ENCODE peak calls at places on chromosomes 2 and 18, in ten cellular contexts. Z, J, M, S, I, N, H, K, Y and A are unnamed samples. For H3K4me1, the result is how much of the 10 kb centered on the place peaks cover.

GRCh38 chr2:130351495-130352125 is 4.2 kb upstream of the PTPN18 start:
- DNase-seq in Z (no peak), M (no peak), S (peak), Y (no peak), N (no peak), K (no peak), I (no peak), J (no peak), H (no peak), A (no peak)

GRCh38 chr2:186113284-186113683 is 372.8 kb upstream of the ZC3H15 start:
- DNase-seq in Y (no peak), H (no peak), J (no peak), M (no peak), Z (no peak), N (no peak), S (no peak), K (no peak), I (no peak), A (no peak)

GRCh38 chr2:241849616-241850543 is 8.8 kb downstream of the PDCD1 start:
- DNase-seq in I (no peak), S (no peak), N (no peak), M (peak), Z (peak), H (no peak), K (no peak), Y (no peak), J (no peak), A (no peak)

GRCh38 chr2:17163628-17164027 is 354.6 kb downstream of the RAD51AP2 start:
- DNase-seq in S (no peak), N (no peak), Z (no peak), M (no peak), H (no peak), J (no peak), K (no peak), I (no peak), Y (no peak), A (no peak)

GRCh38 chr2:46198164-46198883 is 98.9 kb upstream of the EPAS1 start:
- DNase-seq in K (no peak), I (no peak), M (no peak), J (no peak), N (no peak), S (no peak), H (no peak), Y (peak), Z (no peak), A (no peak)

GRCh38 chr2:20447437-20448245 is 767 bp downstream of the RHOB start:
- DNase-seq in K (no peak), S (no peak), Y (peak), J (no peak), N (peak), Z (peak), H (no peak), I (peak), M (peak), A (peak)

GRCh38 chr18:49597556-49597955 is 35.7 kb downstream of the LIPG start:
- DNase-seq in H (no peak), S (no peak), N (no peak), J (no peak), Z (no peak), M (no peak), Y (no peak), I (no peak), K (no peak), A (no peak)

GRCh38 chr18:677951-678363 is 20.5 kb downstream of the TYMS start:
- DNase-seq in I (no peak), Z (no peak), M (no peak), J (no peak), H (no peak), S (no peak), K (no peak), N (no peak), Y (no peak), A (no peak)

GRCh38 chr2:12265646-12266045 is 451.1 kb upstream of the TRIB2 start:
- DNase-seq in N (no peak), Y (no peak), I (no peak), S (no peak), K (no peak), Z (no peak), J (no peak), H (no peak), M (no peak), A (no peak)

GRCh38 chr2:149953627-149954026 is 366.1 kb upstream of the MMADHC start:
- DNase-seq in J (no peak), Y (no peak), M (no peak), Z (no peak), H (no peak), I (no peak), S (no peak), N (no peak), K (no peak), A (no peak)

DNA sequence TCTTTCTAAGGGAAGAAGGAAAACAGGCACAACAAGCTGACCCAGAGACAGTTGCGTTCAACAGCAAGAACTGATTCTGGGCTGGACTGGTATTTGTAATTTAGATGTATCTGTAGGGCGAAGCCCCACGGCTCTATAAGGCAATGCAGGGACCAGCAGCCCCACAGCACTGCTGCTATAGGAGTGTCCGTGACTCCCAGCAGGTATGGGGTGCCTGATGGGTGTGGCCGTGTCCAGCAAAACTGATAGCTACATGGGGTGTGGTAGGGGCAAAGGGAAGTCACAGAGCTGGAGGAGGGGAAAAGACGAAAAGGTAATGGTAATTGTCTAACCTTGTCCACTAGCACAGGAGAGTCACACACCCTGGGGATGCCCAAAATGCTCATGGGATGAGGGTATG is 48.3 kb upstream of the ASPRV1 start:
- DNase-seq in I (no peak), Z (no peak), Y (no peak), H (no peak), J (no peak), N (peak), K (no peak), S (no peak), M (peak), A (no peak)
- H3K4me1 ChIP-seq in I (under half), Z (under half), Y (under half), H (under half), J (under half), N (under half), K (under half), S (under half), M (under half), A (under half)

GRCh38 chr2:42791606-42792005 is 777 bp downstream of the HAAO start:
- DNase-seq in K (no peak), H (no peak), S (no peak), Y (no peak), I (no peak), Z (no peak), N (no peak), J (no peak), M (no peak), A (no peak)
- H3K4me3 ChIP-seq in K (no peak), H (no peak), S (no peak), Y (peak), I (no peak), Z (peak), N (peak), J (peak), M (peak), A (peak)

DNA sequence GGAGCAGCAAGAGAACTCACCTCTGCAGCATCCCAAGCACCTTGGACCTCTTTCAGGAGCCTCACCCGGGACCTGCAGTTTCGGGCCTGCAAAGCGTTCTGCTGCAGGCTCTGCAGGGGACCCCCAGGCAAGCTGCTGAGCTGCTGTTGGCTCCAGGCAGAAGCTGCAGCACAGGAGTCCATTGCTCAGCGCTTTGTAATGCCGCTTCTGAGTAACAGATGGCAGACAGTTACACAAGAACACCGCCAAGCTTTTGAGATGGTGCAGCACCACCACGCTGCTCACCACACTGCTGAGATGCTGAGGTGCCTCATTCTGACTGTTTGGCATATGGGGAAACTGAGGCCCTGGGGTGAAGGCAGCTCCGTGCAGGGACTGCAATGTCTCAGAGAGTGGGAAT is 1.9 kb upstream of the GALNT14 start:
- DNase-seq in M (no peak), K (no peak), Z (no peak), Y (peak), J (no peak), H (no peak), I (no peak), N (no peak), S (no peak), A (no peak)
- H3K4me1 ChIP-seq in M (under half), K (under half), Z (under half), Y (under half), J (under half), H (under half), I (under half), N (under half), S (under half), A (under half)

GRCh38 chr2:57881998-57882884 is 164.4 kb upstream of the VRK2 start:
- DNase-seq in J (no peak), Y (no peak), K (no peak), I (no peak), N (peak), Z (no peak), H (no peak), M (no peak), S (no peak), A (no peak)
- H3K4me3 ChIP-seq in J (no peak), Y (peak), K (no peak), I (no peak), N (no peak), Z (no peak), H (no peak), M (no peak), S (no peak), A (no peak)

GRCh38 chr18:44584900-44585299 is 95.8 kb upstream of the SETBP1 start:
- DNase-seq in K (no peak), N (no peak), I (no peak), M (no peak), H (no peak), Z (no peak), J (no peak), S (no peak), Y (no peak), A (no peak)
- H3K4me1 ChIP-seq in K (under half), N (under half), I (under half), M (under half), H (under half), Z (under half), J (under half), S (under half), Y (under half), A (under half)

GRCh38 chr18:24232814-24233213 is 94.0 kb downstream of the CABYR start:
- DNase-seq in I (no peak), K (no peak), Y (no peak), Z (no peak), M (no peak), S (no peak), H (no peak), N (no peak), J (no peak), A (no peak)

GRCh38 chr18:24234850-24235418 is 96.1 kb downstream of the CABYR start:
- DNase-seq in S (no peak), Y (no peak), M (no peak), N (no peak), I (no peak), J (no peak), K (no peak), Z (no peak), H (no peak), A (no peak)

GRCh38 chr18:24230766-24231165 is 91.9 kb downstream of the CABYR start:
- DNase-seq in M (no peak), Y (no peak), J (no peak), S (no peak), H (no peak), N (no peak), K (no peak), Z (no peak), I (no peak), A (no peak)

GRCh38 chr18:24234330-24234729 is 95.5 kb downstream of the CABYR start:
- DNase-seq in I (no peak), Z (peak), H (no peak), S (no peak), N (no peak), J (no peak), K (no peak), M (no peak), Y (peak), A (no peak)

GRCh38 chr18:24231773-24232735 is 93.2 kb downstream of the CABYR start:
- DNase-seq in J (no peak), H (no peak), S (no peak), M (no peak), Z (no peak), K (no peak), I (no peak), Y (no peak), N (no peak), A (no peak)
- H3K4me3 ChIP-seq in J (no peak), H (no peak), S (no peak), M (no peak), Z (peak), K (no peak), I (no peak), Y (no peak), N (no peak), A (no peak)

DNA sequence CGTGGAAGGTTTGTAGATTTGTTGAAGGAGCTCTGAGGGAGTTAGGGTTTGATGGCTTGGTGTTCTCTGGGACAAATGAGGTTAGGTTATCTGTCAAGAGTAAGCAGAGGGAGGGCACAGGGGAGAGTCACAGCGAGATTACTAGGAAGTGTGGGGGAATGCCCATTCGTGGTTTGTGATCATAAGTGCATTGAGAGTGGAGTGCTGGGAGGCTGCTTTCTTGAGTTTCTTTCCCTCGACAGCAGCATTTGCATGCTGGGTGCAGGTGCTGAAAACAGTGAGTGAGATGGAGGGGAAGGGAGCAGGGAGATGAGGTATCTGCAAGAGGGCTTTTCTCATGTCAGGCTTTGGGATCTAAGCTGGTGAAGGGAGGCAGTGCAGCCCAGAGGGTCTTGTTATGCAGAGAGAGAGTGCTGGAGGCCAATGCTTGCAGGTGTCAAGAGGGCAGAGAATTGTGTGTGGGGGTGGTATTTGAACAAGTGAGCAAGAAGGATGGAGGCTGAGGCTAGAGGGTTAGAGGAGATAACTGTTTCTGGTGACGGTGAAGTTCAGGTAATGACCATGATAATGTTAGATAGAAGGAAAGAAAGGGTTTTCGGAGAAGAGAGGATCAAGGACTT is 8.8 kb downstream of the RALB start:
- DNase-seq in H (no peak), J (no peak), N (no peak), I (no peak), K (no peak), Z (no peak), S (no peak), M (no peak), Y (no peak), A (no peak)
- H3K4me1 ChIP-seq in H (under half), J (under half), N (under half), I (under half), K (under half), Z (half or more), S (under half), M (under half), Y (under half), A (half or more)

GRCh38 chr2:168357799-168358504 is 98.1 kb upstream of the CERS6 start:
- DNase-seq in I (no peak), H (no peak), S (no peak), N (peak), K (no peak), Z (no peak), J (no peak), Y (no peak), M (no peak), A (no peak)

GRCh38 chr2:168353251-168353650 is 102.8 kb upstream of the CERS6 start:
- DNase-seq in I (no peak), M (no peak), Z (no peak), H (no peak), Y (no peak), N (no peak), S (no peak), J (no peak), K (no peak), A (no peak)

GRCh38 chr2:168355110-168355509 is 101.0 kb upstream of the CERS6 start:
- DNase-seq in I (no peak), K (no peak), Z (no peak), Y (no peak), J (no peak), H (no peak), N (no peak), M (no peak), S (no peak), A (no peak)

GRCh38 chr2:168355779-168356178 is 100.3 kb upstream of the CERS6 start:
- DNase-seq in H (no peak), M (no peak), S (no peak), I (no peak), J (no peak), Z (no peak), N (no peak), K (no peak), Y (no peak), A (no peak)

GRCh38 chr2:168354499-168354898 is 101.6 kb upstream of the CERS6 start:
- DNase-seq in S (no peak), J (no peak), I (peak), Z (no peak), N (no peak), H (no peak), M (no peak), Y (no peak), K (no peak), A (no peak)
- H3K4me3 ChIP-seq in S (no peak), J (no peak), I (no peak), Z (no peak), N (no peak), H (no peak), M (no peak), Y (no peak), K (no peak), A (no peak)